ENCODE peak calls at places on chromosome 3, in seven cellular contexts. A is NCI-H1092; T is frontal cortex; N is AG08396; R is ovary; P is activated CD4-positive, alpha-beta T cell treated with anti-CD3 and anti-CD28 coated beads, Interleukin-2, amount 50 U/mL, for 24 hours; M is ACHN. F is an unnamed sample.

GRCh38 chr3:114582929-114583328 is 289.1 kb downstream of the TIGIT start:
- DNase-seq in T (no peak), R (no peak), P (no peak), M (no peak), A (no peak), N (no peak), F (no peak)

GRCh38 chr3:102488316-102488715 is 53.5 kb downstream of the ZPLD1 start:
- DNase-seq in M (no peak), T (no peak), A (no peak), N (no peak), P (no peak), R (no peak), F (no peak)

GRCh38 chr3:190044142-190044541 is 76.6 kb downstream of the P3H2 start:
- DNase-seq in A (no peak), N (no peak), R (no peak), T (no peak), M (peak), P (no peak), F (no peak)

GRCh38 chr3:107506458-107506857 is 16.3 kb upstream of the BBX start:
- DNase-seq in P (no peak), M (no peak), T (no peak), R (no peak), A (no peak), N (no peak), F (no peak)

GRCh38 chr3:65425880-65426279 is 612.8 kb downstream of the MAGI1 start:
- DNase-seq in N (peak), T (no peak), A (no peak), R (no peak), P (no peak), M (peak), F (no peak)

GRCh38 chr3:74217467-74217866 is 397.0 kb downstream of the CNTN3 start:
- DNase-seq in A (no peak), P (no peak), N (no peak), M (no peak), T (no peak), R (no peak), F (no peak)

GRCh38 chr3:198080521-198081384 is 120.7 kb downstream of the LMLN start:
- DNase-seq in M (peak), P (peak), N (peak), T (peak), A (peak), R (peak), F (peak)

GRCh38 chr3:100210777-100211145 is 50.0 kb upstream of the TBC1D23 start:
- DNase-seq in M (no peak), R (no peak), N (peak), A (no peak), P (no peak), T (no peak), F (no peak)

GRCh38 chr3:190696777-190697501 is 165.6 kb downstream of the GMNC start:
- DNase-seq in T (no peak), R (no peak), N (no peak), P (no peak), M (peak), A (no peak), F (no peak)

GRCh38 chr3:81308296-81308695 is 453.1 kb downstream of the GBE1 start:
- DNase-seq in N (peak), R (no peak), A (no peak), T (no peak), M (no peak), P (no peak), F (no peak)

GRCh38 chr3:149339931-149340309 is 6.5 kb upstream of the TM4SF18 start:
- DNase-seq in M (peak), R (peak), T (no peak), P (no peak), N (peak), A (peak), F (peak)

GRCh38 chr3:172061724-172062184 is 22.4 kb downstream of the FNDC3B start:
- DNase-seq in M (no peak), T (no peak), P (no peak), R (no peak), A (no peak), N (no peak), F (no peak)

GRCh38 chr3:8421267-8421666 is 80.4 kb upstream of the LMCD1 start:
- DNase-seq in N (no peak), T (no peak), P (no peak), A (no peak), M (no peak), R (no peak), F (no peak)

GRCh38 chr3:184377374-184377773 is 633 bp downstream of the THPO start:
- DNase-seq in A (no peak), M (no peak), N (no peak), R (no peak), T (no peak), P (no peak), F (no peak)